ENCODE peak calls at places on chromosomes 4 and X, in six cellular contexts. One of them, this sample, is unnamed.

GRCh38 chrX:150680974-150681373 is 12.2 kb upstream of the MTMR1 start:
- DNase-seq in IMR-90: peak; percentile 34
- DNase-seq in neural crest cell: no peak
- DNase-seq in bronchial epithelial cell: peak; percentile 33
- DNase-seq in esophagus muscularis mucosa: no peak
- DNase-seq in DND-41: peak; percentile 20
- DNase-seq in this sample: no peak

GRCh38 chrX:132407704-132408103 is 81.1 kb downstream of the MBNL3 start:
- DNase-seq in bronchial epithelial cell: no peak
- DNase-seq in neural crest cell: no peak
- DNase-seq in esophagus muscularis mucosa: no peak
- DNase-seq in DND-41: no peak
- DNase-seq in IMR-90: no peak
- DNase-seq in this sample: no peak

GRCh38 chr4:125582302-125582701 is 267.5 kb downstream of the FAT4 start:
- DNase-seq in DND-41: no peak
- DNase-seq in neural crest cell: no peak
- DNase-seq in bronchial epithelial cell: peak; percentile 54
- DNase-seq in esophagus muscularis mucosa: no peak
- DNase-seq in IMR-90: peak; percentile 30
- DNase-seq in this sample: no peak

GRCh38 chrX:20454117-20454516 is 187.4 kb upstream of the RPS6KA3 start:
- DNase-seq in neural crest cell: no peak
- DNase-seq in esophagus muscularis mucosa: no peak
- DNase-seq in bronchial epithelial cell: no peak
- DNase-seq in IMR-90: peak; percentile 25
- DNase-seq in DND-41: no peak
- DNase-seq in this sample: no peak

GRCh38 chrX:23954396-23954795 is 46.6 kb downstream of the CXorf58 start:
- DNase-seq in IMR-90: no peak
- DNase-seq in DND-41: no peak
- DNase-seq in bronchial epithelial cell: no peak
- DNase-seq in neural crest cell: no peak
- DNase-seq in esophagus muscularis mucosa: no peak
- DNase-seq in this sample: no peak

GRCh38 chr4:168408620-168409019 is 71.7 kb downstream of the DDX60L start:
- DNase-seq in IMR-90: peak; percentile 98
- DNase-seq in esophagus muscularis mucosa: no peak
- DNase-seq in bronchial epithelial cell: peak; percentile 80
- DNase-seq in neural crest cell: no peak
- DNase-seq in DND-41: no peak
- DNase-seq in this sample: peak; percentile 78

GRCh38 chr4:54139332-54139731 is 39.4 kb downstream of the GSX2 start:
- DNase-seq in esophagus muscularis mucosa: no peak
- DNase-seq in neural crest cell: no peak
- DNase-seq in IMR-90: no peak
- DNase-seq in bronchial epithelial cell: no peak
- DNase-seq in DND-41: no peak
- DNase-seq in this sample: no peak

GRCh38 chrX:18151157-18151556 is 69.5 kb downstream of the BEND2 start:
- DNase-seq in neural crest cell: no peak
- DNase-seq in IMR-90: no peak
- DNase-seq in esophagus muscularis mucosa: no peak
- DNase-seq in bronchial epithelial cell: no peak
- DNase-seq in DND-41: no peak
- DNase-seq in this sample: no peak

GRCh38 chr4:2354127-2354526 is 64.3 kb downstream of the ZFYVE28 start:
- DNase-seq in IMR-90: no peak
- DNase-seq in neural crest cell: no peak
- DNase-seq in DND-41: peak; percentile 34
- DNase-seq in esophagus muscularis mucosa: no peak
- DNase-seq in bronchial epithelial cell: no peak
- DNase-seq in this sample: no peak

GRCh38 chr4:185457136-185457535 is 14.4 kb downstream of the CCDC110 start:
- DNase-seq in neural crest cell: no peak
- DNase-seq in DND-41: no peak
- DNase-seq in bronchial epithelial cell: no peak
- DNase-seq in esophagus muscularis mucosa: no peak
- DNase-seq in IMR-90: no peak
- DNase-seq in this sample: peak; percentile 42

GRCh38 chrX:129653985-129654651 is 638 bp downstream of the APLN start:
- DNase-seq in esophagus muscularis mucosa: peak; percentile 66
- DNase-seq in DND-41: peak; percentile 38
- DNase-seq in bronchial epithelial cell: no peak
- DNase-seq in IMR-90: no peak
- DNase-seq in neural crest cell: peak; percentile 27
- DNase-seq in this sample: no peak

GRCh38 chrX:121641560-121641959 is 594.1 kb downstream of the GLUD2 start:
- DNase-seq in DND-41: no peak
- DNase-seq in esophagus muscularis mucosa: no peak
- DNase-seq in IMR-90: peak; percentile 0
- DNase-seq in bronchial epithelial cell: peak; percentile 85
- DNase-seq in neural crest cell: no peak
- DNase-seq in this sample: peak; percentile 13

GRCh38 chrX:5632061-5632614 is 596.5 kb downstream of the NLGN4X start:
- DNase-seq in IMR-90: no peak
- DNase-seq in DND-41: no peak
- DNase-seq in bronchial epithelial cell: no peak
- DNase-seq in esophagus muscularis mucosa: no peak
- DNase-seq in neural crest cell: no peak
- DNase-seq in this sample: no peak

GRCh38 chr4:100356172-100356571 is 161.7 kb downstream of the EMCN start:
- DNase-seq in IMR-90: no peak
- DNase-seq in esophagus muscularis mucosa: no peak
- DNase-seq in DND-41: no peak
- DNase-seq in neural crest cell: no peak
- DNase-seq in bronchial epithelial cell: peak; percentile 70
- DNase-seq in this sample: no peak

GRCh38 chr4:54101190-54102041 is 1.5 kb downstream of the GSX2 start:
- DNase-seq in esophagus muscularis mucosa: no peak
- DNase-seq in IMR-90: no peak
- DNase-seq in DND-41: no peak
- DNase-seq in bronchial epithelial cell: no peak
- DNase-seq in neural crest cell: no peak
- DNase-seq in this sample: no peak

GRCh38 chrX:53312946-53313745 is 31.8 kb upstream of the IQSEC2 start:
- DNase-seq in IMR-90: peak; percentile 81
- DNase-seq in bronchial epithelial cell: peak; percentile 25
- DNase-seq in neural crest cell: peak; percentile 67
- DNase-seq in DND-41: peak; percentile 64
- DNase-seq in esophagus muscularis mucosa: no peak
- DNase-seq in this sample: no peak

GRCh38 chr4:137267024-137267423 is 265.3 kb downstream of the PCDH18 start:
- DNase-seq in DND-41: no peak
- DNase-seq in bronchial epithelial cell: peak; percentile 61
- DNase-seq in IMR-90: peak; percentile 38
- DNase-seq in neural crest cell: no peak
- DNase-seq in esophagus muscularis mucosa: no peak
- DNase-seq in this sample: no peak

GRCh38 chrX:38438321-38438720 is 85.9 kb downstream of the OTC start:
- DNase-seq in neural crest cell: no peak
- DNase-seq in IMR-90: no peak
- DNase-seq in bronchial epithelial cell: no peak
- DNase-seq in esophagus muscularis mucosa: no peak
- DNase-seq in DND-41: no peak
- DNase-seq in this sample: no peak

GRCh38 chrX:131271274-131271673 is 17.8 kb downstream of the IGSF1 start:
- DNase-seq in neural crest cell: no peak
- DNase-seq in IMR-90: no peak
- DNase-seq in DND-41: no peak
- DNase-seq in esophagus muscularis mucosa: no peak
- DNase-seq in bronchial epithelial cell: no peak
- DNase-seq in this sample: no peak

DNA sequence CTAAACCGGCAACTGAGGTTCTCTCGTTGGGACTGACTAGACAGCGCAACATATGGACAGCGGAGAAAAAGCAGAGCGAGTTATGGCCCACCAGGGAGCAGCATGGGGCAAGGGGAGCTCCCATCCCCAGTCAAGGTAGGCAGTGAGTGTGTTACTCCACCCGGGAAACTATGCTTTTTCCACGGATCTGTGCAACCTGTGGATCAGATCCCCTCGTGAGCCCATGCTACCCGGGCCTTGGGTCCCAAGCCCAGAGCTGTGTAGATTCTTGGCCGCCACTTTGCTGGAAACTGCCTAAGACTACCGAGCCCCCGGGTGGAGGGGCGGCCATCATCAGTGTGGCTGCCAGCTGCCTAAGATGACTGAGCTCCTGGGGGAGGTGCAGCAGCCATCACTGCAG is 140.9 kb downstream of the PAPSS1 start:
- DNase-seq in DND-41: no peak
- DNase-seq in bronchial epithelial cell: no peak
- DNase-seq in neural crest cell: no peak
- DNase-seq in esophagus muscularis mucosa: no peak
- DNase-seq in IMR-90: no peak
- DNase-seq in this sample: no peak
- TF ChIP-seq CTCF in DND-41: peak; percentile 6
- TF ChIP-seq CTCF in bronchial epithelial cell: no peak
- TF ChIP-seq CTCF in neural crest cell: no peak
- TF ChIP-seq CTCF in esophagus muscularis mucosa: no peak
- TF ChIP-seq CTCF in IMR-90: no peak
- TF ChIP-seq CTCF in this sample: no peak

GRCh38 chr4:102828497-102828808 is 1.1 kb upstream of the UBE2D3 start:
- DNase-seq in neural crest cell: no peak
- DNase-seq in IMR-90: peak; percentile 18
- DNase-seq in esophagus muscularis mucosa: no peak
- DNase-seq in DND-41: no peak
- DNase-seq in bronchial epithelial cell: no peak
- DNase-seq in this sample: no peak

GRCh38 chr4:102825261-102826071 is 1.9 kb downstream of the UBE2D3 start:
- DNase-seq in esophagus muscularis mucosa: no peak
- DNase-seq in IMR-90: peak; percentile 73
- DNase-seq in bronchial epithelial cell: peak; percentile 74
- DNase-seq in neural crest cell: peak; percentile 6
- DNase-seq in DND-41: peak; percentile 46
- DNase-seq in this sample: no peak

GRCh38 chr4:102826105-102826889 is 1.1 kb downstream of the UBE2D3 start:
- DNase-seq in DND-41: no peak
- DNase-seq in esophagus muscularis mucosa: peak; percentile 92
- DNase-seq in bronchial epithelial cell: no peak
- DNase-seq in neural crest cell: no peak
- DNase-seq in IMR-90: no peak
- DNase-seq in this sample: no peak

GRCh38 chr4:102827674-102828496 is 534 bp upstream of the UBE2D3 start:
- DNase-seq in IMR-90: peak; percentile 100
- DNase-seq in esophagus muscularis mucosa: peak; percentile 100
- DNase-seq in DND-41: peak; percentile 100
- DNase-seq in neural crest cell: peak; percentile 90
- DNase-seq in bronchial epithelial cell: peak; percentile 100
- DNase-seq in this sample: peak; percentile 100

GRCh38 chr4:102826890-102827673 is at the start of gene UBE2D3:
- DNase-seq in IMR-90: peak; percentile 97
- DNase-seq in DND-41: peak; percentile 96
- DNase-seq in neural crest cell: peak; percentile 95
- DNase-seq in esophagus muscularis mucosa: peak; percentile 98
- DNase-seq in bronchial epithelial cell: peak; percentile 76
- DNase-seq in this sample: peak; percentile 86
- TF ChIP-seq CTCF in IMR-90: peak; percentile 14
- TF ChIP-seq CTCF in DND-41: peak; percentile 38
- TF ChIP-seq CTCF in neural crest cell: no peak
- TF ChIP-seq CTCF in esophagus muscularis mucosa: no peak
- TF ChIP-seq CTCF in bronchial epithelial cell: no peak
- TF ChIP-seq CTCF in this sample: peak; percentile 15

GRCh38 chrX:21972721-21973120 is 32.2 kb downstream of the SMS start:
- DNase-seq in IMR-90: peak; percentile 83
- DNase-seq in DND-41: no peak
- DNase-seq in neural crest cell: no peak
- DNase-seq in bronchial epithelial cell: peak; percentile 57
- DNase-seq in esophagus muscularis mucosa: no peak
- DNase-seq in this sample: no peak
- TF ChIP-seq CTCF in IMR-90: peak; percentile 13
- TF ChIP-seq CTCF in DND-41: no peak
- TF ChIP-seq CTCF in neural crest cell: peak; percentile 36
- TF ChIP-seq CTCF in bronchial epithelial cell: no peak
- TF ChIP-seq CTCF in esophagus muscularis mucosa: peak; percentile 3
- TF ChIP-seq CTCF in this sample: peak; percentile 17

GRCh38 chr4:7042697-7043464 is at the start of gene TADA2B:
- DNase-seq in bronchial epithelial cell: peak; percentile 89
- DNase-seq in neural crest cell: peak; percentile 95
- DNase-seq in DND-41: peak; percentile 93
- DNase-seq in IMR-90: peak; percentile 97
- DNase-seq in esophagus muscularis mucosa: peak; percentile 99
- DNase-seq in this sample: peak; percentile 89
- TF ChIP-seq CTCF in bronchial epithelial cell: peak; percentile 25
- TF ChIP-seq CTCF in neural crest cell: peak; percentile 51
- TF ChIP-seq CTCF in DND-41: peak; percentile 60
- TF ChIP-seq CTCF in IMR-90: peak; percentile 65
- TF ChIP-seq CTCF in esophagus muscularis mucosa: peak; percentile 50
- TF ChIP-seq CTCF in this sample: no peak

This sample was measured in retinal pigment epithelial cell.